ENCODE peak calls at places on chromosomes 2 and 18, in four cellular contexts. Z is HCT116, Q is right atrium auricular region, L is upper lobe of right lung. B is an unnamed sample.

GRCh38 chr2:213545964-213546363 is 261.7 kb downstream of the SPAG16 start:
- DNase-seq in Z (no peak), Q (no peak), L (no peak), B (no peak)

GRCh38 chr2:236352761-236353593 is 88.8 kb upstream of the ASB18 start:
- DNase-seq in Z (peak; percentile 8), Q (peak; percentile 55), L (no peak), B (no peak)

GRCh38 chr2:12430036-12430795 is 286.5 kb upstream of the TRIB2 start:
- DNase-seq in Z (no peak), Q (no peak), L (no peak), B (no peak)

GRCh38 chr2:174328309-174329156 is 6.2 kb upstream of the SP9 start:
- DNase-seq in Z (no peak), Q (no peak), L (no peak), B (no peak)

GRCh38 chr2:100036793-100037192 is 105.6 kb downstream of the AFF3 start:
- DNase-seq in Z (no peak), Q (no peak), L (no peak), B (no peak)

GRCh38 chr2:120441744-120442471 is 96.0 kb downstream of the INHBB start:
- DNase-seq in Z (no peak), Q (no peak), L (peak; percentile 85), B (peak; percentile 69)

GRCh38 chr2:230668939-230669303 is 43.7 kb upstream of the CAB39 start:
- DNase-seq in Z (no peak), Q (no peak), L (no peak), B (no peak)

GRCh38 chr2:148888003-148888501 is 13.0 kb downstream of the KIF5C start:
- DNase-seq in Z (no peak), Q (no peak), L (no peak), B (no peak)

GRCh38 chr18:28903366-28903765 is 726.4 kb upstream of the CDH2 start:
- DNase-seq in Z (no peak), Q (no peak), L (no peak), B (no peak)

GRCh38 chr2:74238879-74239278 is 40.5 kb downstream of the MTHFD2 start:
- DNase-seq in Z (no peak), Q (no peak), L (no peak), B (no peak)

GRCh38 chr2:240131941-240132650 is 4.0 kb downstream of the COPS9 start:
- DNase-seq in Z (no peak), Q (no peak), L (peak; percentile 45), B (no peak)

GRCh38 chr2:219626540-219626939 is 890 bp upstream of the SLC4A3 start:
- DNase-seq in Z (no peak), Q (no peak), L (no peak), B (no peak)

GRCh38 chr2:56379066-56379465 is 195.3 kb downstream of the CCDC85A start:
- DNase-seq in Z (no peak), Q (no peak), L (no peak), B (no peak)

GRCh38 chr2:208142255-208142924 is 3.6 kb downstream of the CRYGB start:
- DNase-seq in Z (no peak), Q (no peak), L (no peak), B (no peak)

GRCh38 chr2:34234823-34235222 is 635.7 kb upstream of the FAM98A start:
- DNase-seq in Z (no peak), Q (no peak), L (no peak), B (no peak)

GRCh38 chr2:67526283-67526682 is 129.2 kb downstream of the ETAA1 start:
- DNase-seq in Z (no peak), Q (no peak), L (no peak), B (no peak)

GRCh38 chr2:11073251-11073650 is 82.0 kb upstream of the SLC66A3 start:
- DNase-seq in Z (peak; percentile 54), Q (no peak), L (peak; percentile 70), B (no peak)

GRCh38 chr2:199704358-199705238 is 146.4 kb downstream of the FTCDNL1 start:
- DNase-seq in Z (peak; percentile 36), Q (no peak), L (no peak), B (no peak)

GRCh38 chr2:15616850-15617777 is 25.4 kb downstream of the DDX1 start:
- DNase-seq in Z (no peak), Q (no peak), L (no peak), B (no peak)

GRCh38 chr2:237432484-237433092 is 18.6 kb upstream of the COL6A3 start:
- DNase-seq in Z (peak; percentile 15), Q (no peak), L (no peak), B (no peak)

GRCh38 chr2:158969717-158970521 is 1.5 kb downstream of the TANC1 start:
- DNase-seq in Z (no peak), Q (no peak), L (peak; percentile 79), B (no peak)

GRCh38 chr2:18791172-18791797 is 201.9 kb upstream of the NT5C1B start:
- DNase-seq in Z (no peak), Q (no peak), L (no peak), B (no peak)

GRCh38 chr2:217551229-217551909 is 451.4 kb downstream of the TNS1 start:
- DNase-seq in Z (no peak), Q (no peak), L (no peak), B (no peak)

GRCh38 chr2:120901213-120901612 is 165.5 kb downstream of the GLI2 start:
- DNase-seq in Z (no peak), Q (no peak), L (no peak), B (no peak)

GRCh38 chr2:7840651-7841380 is 841.0 kb upstream of the ID2 start:
- DNase-seq in Z (no peak), Q (no peak), L (no peak), B (no peak)

GRCh38 chr2:173354601-173355131 is at the start of gene CDCA7:
- DNase-seq in Z (peak; percentile 54), Q (no peak), L (peak; percentile 81), B (peak; percentile 26)

GRCh38 chr18:3069671-3070433 is 56.9 kb upstream of the LPIN2 start:
- DNase-seq in Z (no peak), Q (no peak), L (no peak), B (no peak)

GRCh38 chr2:64735504-64735903 is 81.8 kb upstream of the SERTAD2 start:
- DNase-seq in Z (no peak), Q (no peak), L (no peak), B (no peak)

GRCh38 chr2:45448217-45448616 is 162.8 kb downstream of the SRBD1 start:
- DNase-seq in Z (no peak), Q (no peak), L (no peak), B (no peak)

GRCh38 chr2:45457211-45457945 is 153.7 kb downstream of the SRBD1 start:
- DNase-seq in Z (no peak), Q (no peak), L (no peak), B (no peak)

GRCh38 chr2:45450633-45451032 is 160.4 kb downstream of the SRBD1 start:
- DNase-seq in Z (no peak), Q (no peak), L (no peak), B (no peak)

GRCh38 chr2:45452866-45453265 is 158.2 kb downstream of the SRBD1 start:
- DNase-seq in Z (no peak), Q (no peak), L (no peak), B (no peak)
- H3K27ac ChIP-seq in Z (no peak overlapping the region), Q (no peak overlapping the region), L (no peak overlapping the region), B (no peak overlapping the region)

DNA sequence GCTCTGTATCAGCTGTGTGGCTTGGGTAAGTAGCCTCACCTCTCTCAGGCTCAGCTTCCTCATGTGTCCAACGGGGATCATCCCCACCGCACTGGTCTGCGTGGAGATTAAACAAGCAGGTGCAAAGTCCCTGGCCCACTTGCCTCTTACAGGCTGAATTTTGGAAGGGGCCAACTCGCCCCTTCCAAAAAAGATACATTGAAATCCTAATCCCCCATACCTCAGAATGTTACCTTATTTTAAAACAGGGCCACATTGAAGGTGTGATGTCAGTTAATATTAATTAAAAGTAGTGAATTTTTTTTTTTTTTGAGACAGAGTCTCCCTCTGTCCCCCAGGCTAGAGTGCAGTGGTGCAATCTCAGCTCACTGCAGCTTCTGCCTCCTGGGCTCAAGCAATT is 34.8 kb downstream of the TBC1D8 start:
- DNase-seq in Z (no peak), Q (no peak), L (no peak), B (no peak)
- H3K27ac ChIP-seq in Z (no peak overlapping the region), Q (peak overlapping the region; percentile 89), L (no peak overlapping the region), B (no peak overlapping the region)

GRCh38 chr2:189178726-189179606 is 595 bp downstream of the COL5A2 start:
- DNase-seq in Z (no peak), Q (no peak), L (no peak), B (no peak)

GRCh38 chr2:189175869-189176431 is 3.6 kb downstream of the COL5A2 start:
- DNase-seq in Z (no peak), Q (no peak), L (no peak), B (no peak)

GRCh38 chr2:189179607-189179979 is at the start of gene COL5A2:
- DNase-seq in Z (no peak), Q (peak; percentile 76), L (no peak), B (no peak)

GRCh38 chr2:189177441-189177840 is 2.1 kb downstream of the COL5A2 start:
- DNase-seq in Z (no peak), Q (no peak), L (no peak), B (no peak)

GRCh38 chr2:189178007-189178406 is 1.6 kb downstream of the COL5A2 start:
- DNase-seq in Z (no peak), Q (no peak), L (no peak), B (no peak)
- H3K27ac ChIP-seq in Z (no peak overlapping the region), Q (peak overlapping the region; percentile 31), L (no peak overlapping the region), B (no peak overlapping the region)

DNA sequence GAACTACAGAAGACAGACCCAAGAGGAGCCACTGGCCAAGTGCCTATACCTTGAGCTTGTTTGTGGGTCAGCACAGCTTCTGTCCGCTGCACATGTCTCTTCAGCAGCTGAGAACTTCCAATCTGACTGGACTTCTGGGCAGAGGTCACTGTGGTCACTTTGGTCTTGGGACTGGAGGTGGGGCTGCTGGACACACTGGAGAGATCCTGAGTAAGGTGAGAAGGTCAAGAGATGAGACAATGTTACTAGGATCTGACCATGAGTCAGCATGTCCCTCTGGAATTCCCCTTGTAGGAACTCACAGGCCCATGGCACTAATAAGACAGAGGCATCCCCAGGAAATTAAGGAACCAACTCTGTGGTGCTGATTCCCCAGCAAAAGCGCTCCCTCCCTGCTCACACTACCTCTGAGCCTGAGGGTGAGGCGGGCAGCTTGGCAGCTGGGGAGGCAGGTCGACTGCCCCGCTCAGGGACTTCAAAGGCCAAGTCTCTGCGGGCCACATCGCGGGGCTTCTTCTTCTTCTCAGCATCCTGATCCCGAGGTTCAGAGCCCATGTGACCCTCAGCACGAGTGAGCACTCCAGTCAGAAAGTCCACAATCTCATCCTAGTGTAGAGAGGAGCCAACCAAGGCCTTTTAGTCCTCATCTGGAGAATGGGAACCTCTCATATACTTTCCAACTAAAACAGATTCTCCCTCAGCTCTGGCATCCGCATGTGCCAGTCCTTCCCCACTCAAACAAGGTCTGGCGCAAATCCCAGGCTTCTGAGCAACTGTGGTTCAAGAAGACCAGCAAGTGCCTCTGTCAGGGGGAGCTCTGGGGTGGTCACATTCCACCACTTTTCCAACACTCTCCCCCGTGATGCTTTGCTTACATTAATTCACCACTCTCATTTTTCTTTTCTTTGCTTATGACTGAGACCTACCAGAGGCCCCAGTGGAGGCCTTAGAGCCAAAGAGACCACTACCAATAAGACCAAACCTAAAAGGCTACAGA is 29.4 kb downstream of the KANSL3 start:
- DNase-seq in Z (no peak), Q (no peak), L (no peak), B (no peak)
- H3K27ac ChIP-seq in Z (no peak overlapping the region), Q (no peak overlapping the region), L (no peak overlapping the region), B (no peak overlapping the region)

B was measured in substantia nigra.